ENCODE peak calls at places on chromosome X, in six cellular contexts. U is body of pancreas; B is PC-3; P is lower lobe of right lung; A is upper lobe of left lung; I is naive thymus-derived CD4-positive, alpha-beta T cell. S is an unnamed sample.
A peak's percentile ranks its signal among the peaks of the same experiment; 100 is the strongest.

GRCh38 chrX:11750694-11751093 is 7.3 kb upstream of the MSL3 start:
- ATAC-seq in P (no peak), B (no peak), A (no peak), U (no peak), I (no peak), S (no peak)

GRCh38 chrX:30572004-30572403 is 5.6 kb downstream of the TASL start:
- ATAC-seq in A (no peak), I (no peak), U (no peak), B (no peak), P (no peak), S (no peak)

GRCh38 chrX:112931900-112932299 is 91.3 kb upstream of the AMOT start:
- ATAC-seq in P (no peak), I (no peak), U (no peak), A (no peak), B (no peak), S (no peak)

GRCh38 chrX:100700809-100701208 is 31.1 kb downstream of the SYTL4 start:
- ATAC-seq in A (no peak), B (no peak), U (no peak), P (no peak), I (no peak), S (no peak)

GRCh38 chrX:73021361-73022092 is 18.8 kb downstream of the PABPC1L2B start:
- ATAC-seq in A (no peak), B (no peak), U (no peak), P (no peak), I (no peak), S (no peak)

GRCh38 chrX:75071334-75071733 is 84.7 kb downstream of the ABCB7 start:
- ATAC-seq in P (no peak), U (no peak), B (no peak), A (no peak), I (no peak), S (no peak)

GRCh38 chrX:29039501-29039900 is 452.3 kb downstream of the IL1RAPL1 start:
- ATAC-seq in A (no peak), U (no peak), P (no peak), B (no peak), I (no peak), S (no peak)

GRCh38 chrX:121649414-121649813 is 602.0 kb downstream of the GLUD2 start:
- ATAC-seq in P (no peak), I (no peak), B (no peak), A (no peak), U (no peak), S (no peak)

GRCh38 chrX:153349952-153350351 is 16.0 kb downstream of the ZNF275 start:
- ATAC-seq in B (no peak), A (no peak), P (no peak), U (no peak), I (no peak), S (no peak)

GRCh38 chrX:30821116-30821515 is 67.9 kb downstream of the TAB3 start:
- ATAC-seq in U (no peak), A (no peak), B (no peak), P (no peak), I (no peak), S (no peak)

GRCh38 chrX:121169099-121170035 is 122.0 kb downstream of the GLUD2 start:
- ATAC-seq in B (no peak), U (no peak), A (no peak), I (no peak), P (no peak), S (no peak)

GRCh38 chrX:45472968-45473367 is 272.3 kb upstream of the DIPK2B start:
- ATAC-seq in P (no peak), A (no peak), B (peak; percentile 77), I (no peak), U (no peak), S (no peak)

GRCh38 chrX:152575331-152575730 is 62.4 kb upstream of the GABRQ start:
- ATAC-seq in P (no peak), I (no peak), A (no peak), U (no peak), B (no peak), S (no peak)

GRCh38 chrX:133555796-133556458 is 140.6 kb upstream of the GPC4 start:
- ATAC-seq in U (no peak), B (no peak), A (no peak), P (no peak), I (peak; percentile 26), S (no peak)

GRCh38 chrX:19798423-19798822 is 89.0 kb downstream of the SH3KBP1 start:
- ATAC-seq in P (no peak), A (no peak), B (no peak), I (no peak), U (no peak), S (no peak)

GRCh38 chrX:19865567-19866363 is 21.6 kb downstream of the SH3KBP1 start:
- ATAC-seq in A (peak; percentile 27), I (peak; percentile 86), U (no peak), P (peak; percentile 59), B (no peak), S (peak; percentile 49)

GRCh38 chrX:2526390-2526789 is 25.6 kb upstream of the DHRSX start:
- ATAC-seq in P (no peak), I (no peak), A (no peak), B (no peak), U (no peak), S (no peak)

GRCh38 chrX:40151211-40152172 is 53.7 kb upstream of the BCOR start:
- ATAC-seq in U (no peak), B (peak; percentile 32), I (no peak), P (peak; percentile 40), A (no peak), S (no peak)

GRCh38 chrX:40174594-40175415 is 77.0 kb upstream of the BCOR start:
- ATAC-seq in U (peak; percentile 43), I (peak; percentile 6), B (peak; percentile 9), P (peak; percentile 44), A (peak; percentile 1), S (peak; percentile 20)

GRCh38 chrX:21934414-21934813 is 6.1 kb upstream of the SMS start:
- ATAC-seq in P (no peak), B (no peak), U (no peak), I (no peak), A (no peak), S (no peak)

GRCh38 chrX:2698604-2699003 is 7.5 kb downstream of the CD99 start:
- ATAC-seq in U (no peak), I (no peak), A (no peak), B (peak; percentile 45), P (no peak), S (no peak)

GRCh38 chrX:45077748-45078424 is 122.8 kb downstream of the DIPK2B start:
- ATAC-seq in P (no peak), A (no peak), B (no peak), U (no peak), I (no peak), S (no peak)

GRCh38 chrX:63128509-63128908 is 222.6 kb downstream of the SPIN4 start:
- ATAC-seq in B (no peak), U (no peak), P (no peak), I (no peak), A (no peak), S (no peak)

GRCh38 chrX:40205471-40205870 is 107.7 kb upstream of the BCOR start:
- ATAC-seq in I (no peak), B (no peak), A (no peak), P (no peak), U (no peak), S (no peak)

GRCh38 chrX:87338510-87338909 is 179.1 kb upstream of the KLHL4 start:
- ATAC-seq in U (no peak), B (peak; percentile 33), I (no peak), P (no peak), A (no peak), S (no peak)

GRCh38 chrX:134741801-134742200 is 83.5 kb upstream of the PLAC1 start:
- ATAC-seq in P (no peak), U (no peak), I (no peak), B (no peak), A (no peak), S (no peak)
- H3K27me3 ChIP-seq in P (no peaks in the 10 kb centered on the region), U (no peaks in the 10 kb centered on the region), I (no peaks in the 10 kb centered on the region), B (no peaks in the 10 kb centered on the region), A (no peaks in the 10 kb centered on the region), S (no peaks in the 10 kb centered on the region)

GRCh38 chrX:53116101-53116500 is 22.2 kb downstream of the KANTR start:
- ATAC-seq in B (no peak), U (no peak), A (no peak), I (no peak), P (no peak), S (peak; percentile 79)
- H3K4me3 ChIP-seq in B (no peak overlapping the region), U (no peak overlapping the region), A (no peak overlapping the region), I (no peak overlapping the region), P (no peak overlapping the region), S (no peak overlapping the region)

DNA sequence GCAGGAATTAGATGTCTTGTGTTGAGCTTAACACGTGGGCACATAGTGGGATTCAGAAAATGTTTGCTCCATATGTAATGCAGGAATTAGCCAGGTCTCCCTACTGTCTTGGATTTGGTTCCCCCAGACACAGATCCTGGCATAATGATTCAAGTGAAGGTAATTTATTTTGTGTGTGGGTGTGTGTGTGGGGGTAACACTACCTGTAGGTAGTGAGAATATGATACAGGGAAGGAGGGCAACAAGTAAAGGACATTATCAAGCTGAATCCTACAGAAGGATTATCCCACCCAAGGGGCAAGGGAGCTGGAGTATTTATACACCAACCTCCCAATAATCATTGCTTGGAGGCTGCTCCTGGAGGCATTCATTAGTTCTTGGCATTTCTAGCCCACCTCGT is 101.4 kb downstream of the NHS start:
- ATAC-seq in U (no peak), P (no peak), I (no peak), A (no peak), B (no peak), S (no peak)
- H3K27me3 ChIP-seq in U (no peaks in the 10 kb centered on the region), P (no peaks in the 10 kb centered on the region), I (no peaks in the 10 kb centered on the region), A (no peaks in the 10 kb centered on the region), B (no peaks in the 10 kb centered on the region), S (no peaks in the 10 kb centered on the region)

DNA sequence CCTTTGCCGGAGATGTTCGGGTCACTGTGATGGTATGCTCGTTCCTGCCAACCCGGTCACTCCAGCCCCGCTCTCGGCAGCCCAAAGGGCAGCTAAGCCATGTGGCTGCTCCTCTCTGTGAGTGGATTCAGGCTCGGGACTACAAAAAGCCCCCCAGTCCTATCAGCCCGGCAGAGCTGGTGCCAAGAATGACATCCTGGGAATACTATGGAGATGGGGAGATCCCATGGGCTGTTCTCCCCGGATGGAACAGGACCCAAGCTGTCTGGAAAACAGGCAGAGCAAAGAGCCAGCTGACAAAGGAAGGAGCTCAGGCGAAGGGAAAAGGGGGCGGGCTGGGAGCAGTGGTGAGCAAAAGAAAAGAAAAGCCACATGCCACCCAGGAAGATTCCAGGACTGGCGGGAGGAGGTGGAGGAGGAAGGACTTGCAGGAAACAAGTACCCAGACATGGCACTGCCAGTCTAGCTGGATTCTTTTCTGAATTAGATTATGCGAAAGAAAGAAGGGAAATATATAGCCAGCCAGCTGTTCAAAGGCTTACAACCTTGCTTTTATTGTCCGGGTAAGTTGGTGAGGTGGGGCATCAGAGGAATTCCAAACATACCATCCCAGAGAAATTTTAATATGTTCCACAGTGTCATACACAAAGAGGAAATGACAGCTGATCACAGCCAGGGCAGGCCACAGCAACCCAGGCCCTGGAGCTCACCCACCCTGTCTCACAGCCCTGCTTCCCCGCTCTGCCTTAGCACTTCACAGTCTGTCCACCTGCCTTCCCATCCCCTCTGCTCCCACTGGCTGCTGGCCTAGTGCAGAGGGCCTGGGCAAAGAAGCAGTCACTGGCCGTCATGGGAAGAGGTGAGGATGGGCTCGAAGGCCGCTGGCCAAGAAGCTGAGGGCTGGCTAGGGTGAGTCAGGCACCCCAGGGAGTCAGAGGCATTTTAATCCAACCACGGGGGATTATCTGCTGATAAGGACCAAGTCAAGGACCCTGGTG is 3.4 kb downstream of the NDP start:
- ATAC-seq in I (no peak), P (no peak), A (peak; percentile 34), U (no peak), B (peak; percentile 42), S (no peak)
- H3K4me3 ChIP-seq in I (no peak overlapping the region), P (no peak overlapping the region), A (no peak overlapping the region), U (no peak overlapping the region), B (no peak overlapping the region), S (no peak overlapping the region)

S was measured in gastroesophageal sphincter.